ENCODE peak calls at places on chromosomes 2 and 18, in six cellular contexts. X, Q, D, W, O and T are unnamed samples.
A peak's percentile ranks its signal among the peaks of the same experiment; 100 is the strongest.

GRCh38 chr2:193907561-193907960 is 1712.8 kb upstream of the TMEFF2 start:
- DNase-seq in O (no peak), D (no peak), W (no peak), X (no peak), Q (no peak), T (peak; percentile 8)

GRCh38 chr2:60962534-60962933 is 55.0 kb upstream of the PEX13 start:
- DNase-seq in O (no peak), Q (no peak), D (no peak), W (no peak), X (no peak), T (no peak)

GRCh38 chr2:55419236-55419513 is 481 bp downstream of the CCDC88A start:
- DNase-seq in X (peak; percentile 25), W (peak; percentile 24), O (peak; percentile 44), D (no peak), Q (peak; percentile 35), T (no peak)

GRCh38 chr2:29241341-29241740 is 126.1 kb downstream of the CLIP4 start:
- DNase-seq in O (no peak), D (no peak), Q (no peak), W (no peak), X (no peak), T (no peak)

GRCh38 chr18:35971661-35972196 is 750 bp upstream of the RMP24 start:
- DNase-seq in D (no peak), Q (no peak), O (no peak), X (no peak), W (no peak), T (peak; percentile 34)

GRCh38 chr2:128756372-128756730 is 437.7 kb upstream of the HS6ST1 start:
- DNase-seq in Q (no peak), W (no peak), D (no peak), O (no peak), X (no peak), T (no peak)

GRCh38 chr2:130852521-130853115 is 15.9 kb downstream of the ARHGEF4 start:
- DNase-seq in W (no peak), O (no peak), Q (no peak), D (no peak), X (no peak), T (no peak)

GRCh38 chr2:206802654-206803514 is 37.5 kb downstream of the FASTKD2 start:
- DNase-seq in O (no peak), D (no peak), X (no peak), Q (no peak), W (no peak), T (no peak)

DNA sequence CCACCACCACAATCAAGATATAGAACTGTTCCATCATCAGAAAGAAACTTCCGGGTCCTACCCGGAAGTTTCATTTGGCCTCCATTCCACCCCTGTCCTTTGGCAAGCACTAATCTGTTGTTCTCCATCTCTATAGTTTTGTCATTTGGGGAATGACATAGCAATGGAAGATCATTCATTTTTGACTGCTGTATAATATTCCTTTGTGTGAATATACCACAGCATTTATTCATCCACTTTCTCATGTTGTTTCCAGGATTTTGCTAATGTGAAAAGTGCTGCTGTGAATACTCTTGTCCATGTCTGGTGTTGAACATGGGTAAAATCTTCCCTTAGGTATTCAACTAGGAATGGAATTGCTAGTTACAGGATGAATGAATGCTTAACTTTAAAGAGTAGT is 53.1 kb downstream of the ACOXL start:
- DNase-seq in D (no peak), Q (no peak), W (no peak), X (no peak), O (no peak), T (no peak)
- H3K4me3 ChIP-seq in D (no peak overlapping the region), Q (no peak overlapping the region), W (no peak overlapping the region), X (no peak overlapping the region), O (no peak overlapping the region), T (no peak overlapping the region)

GRCh38 chr2:133342960-133343359 is 225.3 kb downstream of the NCKAP5 start:
- DNase-seq in O (no peak), X (no peak), D (no peak), W (no peak), Q (no peak), T (no peak)
- H3K4me3 ChIP-seq in O (no peak overlapping the region), X (no peak overlapping the region), D (no peak overlapping the region), W (no peak overlapping the region), Q (no peak overlapping the region), T (no peak overlapping the region)

DNA sequence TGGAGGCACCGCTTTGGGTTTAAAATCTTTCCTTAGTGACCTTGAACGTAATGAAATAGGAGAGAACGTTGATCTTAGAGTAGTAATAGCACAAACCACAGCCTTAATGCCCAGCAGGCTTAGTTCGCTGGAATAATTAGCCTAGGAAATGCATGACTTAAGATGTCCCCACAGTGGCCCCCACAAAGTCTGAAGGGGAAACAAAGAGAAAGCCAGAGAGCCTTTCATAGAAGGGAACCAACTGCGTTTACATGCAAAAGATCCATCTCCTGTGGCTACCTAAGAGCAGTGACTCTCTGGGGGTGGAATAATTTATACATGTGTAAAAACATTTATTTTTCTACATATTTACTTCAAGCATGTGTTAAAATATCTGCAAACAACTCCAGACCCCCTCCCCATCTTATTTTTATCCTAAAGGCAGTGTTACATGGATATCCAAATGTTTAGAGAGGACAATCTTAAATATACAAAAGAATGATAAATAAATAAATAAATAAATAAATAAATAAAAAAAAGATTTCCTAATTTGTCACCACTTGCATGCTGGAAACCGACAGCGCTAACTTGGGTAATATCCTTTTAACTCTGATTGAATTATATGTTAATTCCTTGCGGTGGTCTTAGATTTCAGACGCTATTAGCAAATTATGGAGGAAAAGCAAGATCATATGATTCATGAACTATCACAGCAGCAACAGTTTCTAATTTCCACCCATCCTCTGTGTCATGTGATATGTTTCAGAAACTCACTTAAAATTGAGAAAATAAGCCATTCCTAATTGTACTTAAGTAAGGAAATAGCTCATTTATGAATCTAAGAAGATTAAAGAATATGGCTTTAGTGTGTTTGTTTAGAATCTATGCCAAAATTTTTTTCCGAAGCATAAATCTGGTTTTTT is 23.4 kb upstream of the CYP1B1 start:
- DNase-seq in X (no peak), O (no peak), Q (no peak), D (no peak), W (no peak), T (no peak)
- H3K4me3 ChIP-seq in X (no peak overlapping the region), O (no peak overlapping the region), Q (no peak overlapping the region), D (no peak overlapping the region), W (no peak overlapping the region), T (peak overlapping the region; percentile 31)

DNA sequence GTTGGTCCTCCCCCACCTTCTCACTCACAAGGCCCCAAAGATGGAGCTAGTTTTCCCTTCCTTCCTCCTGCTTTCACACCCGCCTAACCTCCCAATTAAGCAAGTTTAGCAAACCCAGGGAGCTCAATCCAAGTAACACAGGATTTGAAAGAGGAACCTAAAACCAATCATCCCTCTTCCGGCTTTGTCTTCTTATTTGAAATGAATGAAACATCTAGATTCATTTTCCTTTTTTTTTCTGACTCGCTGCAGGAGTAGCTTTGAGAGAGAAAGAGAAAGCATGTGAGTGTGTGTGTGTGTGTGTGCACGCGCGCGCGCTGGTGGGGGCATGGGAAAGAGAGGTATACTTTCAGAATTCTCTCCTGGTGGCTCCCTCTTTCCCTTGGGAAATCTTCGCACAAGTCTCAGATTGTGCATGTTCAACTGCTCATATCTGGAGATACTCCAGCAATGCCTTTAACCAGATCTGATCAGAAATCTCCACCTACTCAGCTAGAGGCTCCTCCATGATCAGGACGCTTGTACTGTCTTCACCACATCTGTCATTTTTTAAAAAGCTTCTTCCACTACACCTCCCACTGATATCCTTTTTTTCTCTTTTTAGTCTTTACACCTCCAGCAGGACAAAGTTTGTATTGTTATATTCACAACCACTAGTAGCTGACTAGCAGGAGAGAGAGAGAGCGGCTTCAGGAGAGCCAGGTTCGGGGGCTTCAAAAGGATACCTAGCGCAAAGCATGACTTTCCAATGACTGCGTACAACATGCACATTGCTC is 1.6 kb downstream of the SLC8A1 start:
- DNase-seq in D (no peak), Q (no peak), X (no peak), O (peak; percentile 78), W (peak; percentile 29), T (peak; percentile 57)
- H3K4me3 ChIP-seq in D (peak overlapping the region; percentile 8), Q (no peak overlapping the region), X (peak overlapping the region; percentile 40), O (peak overlapping the region; percentile 82), W (peak overlapping the region; percentile 33), T (peak overlapping the region; percentile 73)

GRCh38 chr2:160034396-160034795 is 28.0 kb downstream of the PLA2R1 start:
- DNase-seq in O (no peak), X (no peak), D (no peak), W (no peak), Q (no peak), T (no peak)

GRCh38 chr2:160029270-160029628 is 33.2 kb downstream of the PLA2R1 start:
- DNase-seq in O (no peak), D (no peak), Q (no peak), W (no peak), X (no peak), T (no peak)

GRCh38 chr2:160033732-160034392 is 28.6 kb downstream of the PLA2R1 start:
- DNase-seq in X (no peak), W (no peak), Q (no peak), D (no peak), O (peak; percentile 59), T (no peak)

GRCh38 chr2:160028431-160029269 is 33.8 kb downstream of the PLA2R1 start:
- DNase-seq in Q (no peak), O (peak; percentile 14), D (no peak), X (no peak), W (no peak), T (no peak)
- H3K4me3 ChIP-seq in Q (no peak overlapping the region), O (no peak overlapping the region), D (no peak overlapping the region), X (no peak overlapping the region), W (no peak overlapping the region), T (no peak overlapping the region)

GRCh38 chr2:195657634-195658540 is 861 bp downstream of the SLC39A10 start:
- DNase-seq in O (peak; percentile 90), Q (peak; percentile 83), W (peak; percentile 49), X (peak; percentile 79), D (peak; percentile 40), T (peak; percentile 51)
- H3K4me3 ChIP-seq in O (peak overlapping the region; percentile 89), Q (peak overlapping the region; percentile 27), W (peak overlapping the region; percentile 93), X (peak overlapping the region; percentile 94), D (peak overlapping the region; percentile 74), T (peak overlapping the region; percentile 50)

DNA sequence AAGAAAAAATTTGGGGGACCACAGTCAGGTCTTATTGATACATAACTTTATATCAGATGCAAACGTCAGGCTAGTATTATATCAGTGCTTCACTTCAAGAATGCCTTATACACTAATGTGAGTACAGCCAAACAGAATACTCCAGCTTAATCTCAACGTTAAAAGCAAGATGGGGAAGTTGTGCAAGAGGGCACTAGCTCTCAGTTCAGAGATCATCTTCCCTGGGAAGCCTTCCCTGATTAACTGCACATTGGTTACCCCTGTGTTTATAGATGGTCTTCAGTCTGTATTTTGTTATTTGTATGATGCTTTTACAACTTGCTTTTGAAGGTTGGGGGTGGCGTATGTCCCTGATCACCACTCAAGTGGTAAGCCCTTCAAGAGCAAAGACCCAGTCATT is 11.4 kb downstream of the EPAS1 start:
- DNase-seq in D (no peak), Q (no peak), X (no peak), W (no peak), O (no peak), T (no peak)
- H3K4me3 ChIP-seq in D (no peak overlapping the region), Q (no peak overlapping the region), X (no peak overlapping the region), W (no peak overlapping the region), O (no peak overlapping the region), T (no peak overlapping the region)

GRCh38 chr18:77250926-77251729 is 1.5 kb downstream of the GALR1 start:
- DNase-seq in D (no peak), W (no peak), Q (no peak), X (no peak), O (no peak), T (no peak)
- H3K4me3 ChIP-seq in D (no peak overlapping the region), W (no peak overlapping the region), Q (no peak overlapping the region), X (no peak overlapping the region), O (no peak overlapping the region), T (no peak overlapping the region)

GRCh38 chr2:172103471-172104292 is 982 bp upstream of the DLX2 start:
- DNase-seq in Q (no peak), O (peak; percentile 88), X (peak; percentile 91), D (peak; percentile 82), W (peak; percentile 84), T (peak; percentile 84)
- H3K4me3 ChIP-seq in Q (no peak overlapping the region), O (no peak overlapping the region), X (peak overlapping the region; percentile 52), D (no peak overlapping the region), W (no peak overlapping the region), T (peak overlapping the region; percentile 63)